ENCODE peak calls at places on chromosomes 3 and 15, in ten cellular contexts. One of them, this sample, is unnamed.

GRCh38 chr3:52341123-52341522 is 25.0 kb downstream of the DNAH1 start:
- DNase-seq in NCI-H1092: no peak
- DNase-seq in kidney glomerular epithelial cell: no peak
- DNase-seq in CD8-positive, alpha-beta memory T cell: no peak
- DNase-seq in left cardiac atrium: no peak
- DNase-seq in iris pigment epithelial cell: no peak
- DNase-seq in activated T-cell treated with anti-CD3 and anti-CD28 coated beads for 1 hour: no peak
- DNase-seq in brain microvascular endothelial cell: no peak
- DNase-seq in midbrain: no peak
- DNase-seq in stimulated activated CD4-positive, alpha-beta T cell treated with anti-CD3 and anti-CD28 coated beads, Interleukin-1b, Interleukin-23, amount 100 ng/mL, for 4 hours: no peak
- DNase-seq in this sample: no peak

GRCh38 chr3:50136714-50137405 is 18.3 kb upstream of the SEMA3F start:
- DNase-seq in NCI-H1092: no peak
- DNase-seq in midbrain: no peak
- DNase-seq in CD8-positive, alpha-beta memory T cell: no peak
- DNase-seq in stimulated activated CD4-positive, alpha-beta T cell treated with anti-CD3 and anti-CD28 coated beads, Interleukin-1b, Interleukin-23, amount 100 ng/mL, for 4 hours: no peak
- DNase-seq in left cardiac atrium: no peak
- DNase-seq in kidney glomerular epithelial cell: peak; percentile 26
- DNase-seq in iris pigment epithelial cell: no peak
- DNase-seq in activated T-cell treated with anti-CD3 and anti-CD28 coated beads for 1 hour: no peak
- DNase-seq in brain microvascular endothelial cell: no peak
- DNase-seq in this sample: no peak

GRCh38 chr3:30908466-30909037 is 14.1 kb upstream of the GADL1 start:
- DNase-seq in activated T-cell treated with anti-CD3 and anti-CD28 coated beads for 1 hour: no peak
- DNase-seq in stimulated activated CD4-positive, alpha-beta T cell treated with anti-CD3 and anti-CD28 coated beads, Interleukin-1b, Interleukin-23, amount 100 ng/mL, for 4 hours: no peak
- DNase-seq in kidney glomerular epithelial cell: no peak
- DNase-seq in midbrain: no peak
- DNase-seq in iris pigment epithelial cell: no peak
- DNase-seq in left cardiac atrium: no peak
- DNase-seq in NCI-H1092: no peak
- DNase-seq in CD8-positive, alpha-beta memory T cell: no peak
- DNase-seq in brain microvascular endothelial cell: no peak
- DNase-seq in this sample: no peak

GRCh38 chr3:10665611-10666010 is 150.4 kb upstream of the SLC6A11 start:
- DNase-seq in brain microvascular endothelial cell: no peak
- DNase-seq in iris pigment epithelial cell: no peak
- DNase-seq in kidney glomerular epithelial cell: no peak
- DNase-seq in activated T-cell treated with anti-CD3 and anti-CD28 coated beads for 1 hour: no peak
- DNase-seq in NCI-H1092: no peak
- DNase-seq in CD8-positive, alpha-beta memory T cell: no peak
- DNase-seq in left cardiac atrium: no peak
- DNase-seq in midbrain: no peak
- DNase-seq in stimulated activated CD4-positive, alpha-beta T cell treated with anti-CD3 and anti-CD28 coated beads, Interleukin-1b, Interleukin-23, amount 100 ng/mL, for 4 hours: no peak
- DNase-seq in this sample: no peak

GRCh38 chr15:79058260-79058850 is 32.2 kb downstream of the RASGRF1 start:
- DNase-seq in midbrain: no peak
- DNase-seq in iris pigment epithelial cell: no peak
- DNase-seq in kidney glomerular epithelial cell: no peak
- DNase-seq in CD8-positive, alpha-beta memory T cell: no peak
- DNase-seq in activated T-cell treated with anti-CD3 and anti-CD28 coated beads for 1 hour: no peak
- DNase-seq in brain microvascular endothelial cell: no peak
- DNase-seq in NCI-H1092: no peak
- DNase-seq in left cardiac atrium: no peak
- DNase-seq in stimulated activated CD4-positive, alpha-beta T cell treated with anti-CD3 and anti-CD28 coated beads, Interleukin-1b, Interleukin-23, amount 100 ng/mL, for 4 hours: no peak
- DNase-seq in this sample: no peak

GRCh38 chr3:58565621-58566397 is 11.4 kb downstream of the FAM107A start:
- DNase-seq in stimulated activated CD4-positive, alpha-beta T cell treated with anti-CD3 and anti-CD28 coated beads, Interleukin-1b, Interleukin-23, amount 100 ng/mL, for 4 hours: no peak
- DNase-seq in NCI-H1092: no peak
- DNase-seq in CD8-positive, alpha-beta memory T cell: no peak
- DNase-seq in activated T-cell treated with anti-CD3 and anti-CD28 coated beads for 1 hour: no peak
- DNase-seq in midbrain: no peak
- DNase-seq in iris pigment epithelial cell: no peak
- DNase-seq in brain microvascular endothelial cell: no peak
- DNase-seq in kidney glomerular epithelial cell: no peak
- DNase-seq in left cardiac atrium: no peak
- DNase-seq in this sample: no peak

GRCh38 chr3:138284957-138285477 is 44.6 kb downstream of the NME9 start:
- DNase-seq in CD8-positive, alpha-beta memory T cell: no peak
- DNase-seq in left cardiac atrium: no peak
- DNase-seq in kidney glomerular epithelial cell: no peak
- DNase-seq in iris pigment epithelial cell: no peak
- DNase-seq in brain microvascular endothelial cell: no peak
- DNase-seq in stimulated activated CD4-positive, alpha-beta T cell treated with anti-CD3 and anti-CD28 coated beads, Interleukin-1b, Interleukin-23, amount 100 ng/mL, for 4 hours: no peak
- DNase-seq in activated T-cell treated with anti-CD3 and anti-CD28 coated beads for 1 hour: no peak
- DNase-seq in midbrain: no peak
- DNase-seq in NCI-H1092: no peak
- DNase-seq in this sample: no peak

GRCh38 chr15:58724471-58724870 is 25.0 kb downstream of the ADAM10 start:
- DNase-seq in left cardiac atrium: no peak
- DNase-seq in midbrain: no peak
- DNase-seq in NCI-H1092: no peak
- DNase-seq in brain microvascular endothelial cell: peak; percentile 37
- DNase-seq in iris pigment epithelial cell: peak; percentile 82
- DNase-seq in kidney glomerular epithelial cell: peak; percentile 53
- DNase-seq in CD8-positive, alpha-beta memory T cell: no peak
- DNase-seq in activated T-cell treated with anti-CD3 and anti-CD28 coated beads for 1 hour: no peak
- DNase-seq in stimulated activated CD4-positive, alpha-beta T cell treated with anti-CD3 and anti-CD28 coated beads, Interleukin-1b, Interleukin-23, amount 100 ng/mL, for 4 hours: no peak
- DNase-seq in this sample: no peak

GRCh38 chr15:59292393-59292792 is 80.3 kb downstream of the MYO1E start:
- DNase-seq in kidney glomerular epithelial cell: peak; percentile 24
- DNase-seq in brain microvascular endothelial cell: no peak
- DNase-seq in left cardiac atrium: no peak
- DNase-seq in stimulated activated CD4-positive, alpha-beta T cell treated with anti-CD3 and anti-CD28 coated beads, Interleukin-1b, Interleukin-23, amount 100 ng/mL, for 4 hours: no peak
- DNase-seq in midbrain: peak; percentile 87
- DNase-seq in CD8-positive, alpha-beta memory T cell: no peak
- DNase-seq in iris pigment epithelial cell: peak; percentile 41
- DNase-seq in activated T-cell treated with anti-CD3 and anti-CD28 coated beads for 1 hour: no peak
- DNase-seq in NCI-H1092: no peak
- DNase-seq in this sample: no peak

GRCh38 chr3:25045291-25045690 is 382.8 kb upstream of the RARB start:
- DNase-seq in brain microvascular endothelial cell: no peak
- DNase-seq in CD8-positive, alpha-beta memory T cell: no peak
- DNase-seq in iris pigment epithelial cell: peak; percentile 61
- DNase-seq in left cardiac atrium: no peak
- DNase-seq in activated T-cell treated with anti-CD3 and anti-CD28 coated beads for 1 hour: no peak
- DNase-seq in stimulated activated CD4-positive, alpha-beta T cell treated with anti-CD3 and anti-CD28 coated beads, Interleukin-1b, Interleukin-23, amount 100 ng/mL, for 4 hours: no peak
- DNase-seq in NCI-H1092: no peak
- DNase-seq in kidney glomerular epithelial cell: no peak
- DNase-seq in midbrain: peak; percentile 58
- DNase-seq in this sample: no peak

GRCh38 chr3:141796436-141797166 is 33.4 kb downstream of the GRK7 start:
- DNase-seq in brain microvascular endothelial cell: no peak
- DNase-seq in left cardiac atrium: no peak
- DNase-seq in CD8-positive, alpha-beta memory T cell: peak; percentile 69
- DNase-seq in activated T-cell treated with anti-CD3 and anti-CD28 coated beads for 1 hour: peak; percentile 43
- DNase-seq in kidney glomerular epithelial cell: no peak
- DNase-seq in midbrain: no peak
- DNase-seq in iris pigment epithelial cell: peak; percentile 55
- DNase-seq in stimulated activated CD4-positive, alpha-beta T cell treated with anti-CD3 and anti-CD28 coated beads, Interleukin-1b, Interleukin-23, amount 100 ng/mL, for 4 hours: peak; percentile 40
- DNase-seq in NCI-H1092: no peak
- DNase-seq in this sample: no peak